ENCODE peak calls at places on chromosomes 7 and 10, in seven cellular contexts. R is anterior cingulate cortex; U is myocyte; L is HFF-Myc; S is B cell; D is AG04450; W is stimulated activated CD8-positive, alpha-beta memory T cell treated with anti-CD3 and anti-CD28 coated beads, Interleukin-4, amount 100 ng/mL, for 1 hour. O is an unnamed sample.

GRCh38 chr10:75430000-75430763 is 1.2 kb upstream of the LRMDA start:
- DNase-seq in R (no peak), U (peak; percentile 68), L (no peak), S (no peak), D (no peak), W (no peak), O (no peak)

GRCh38 chr7:1802899-1803298 is 132.8 kb downstream of the ELFN1 start:
- DNase-seq in R (no peak), U (no peak), L (no peak), S (no peak), D (no peak), W (no peak), O (no peak)

GRCh38 chr7:50782376-50783208 is at the start of gene GRB10:
- DNase-seq in R (peak; percentile 66), U (peak; percentile 53), L (no peak), S (no peak), D (no peak), W (no peak), O (peak; percentile 73)

GRCh38 chr7:116812905-116813304 is 49.5 kb upstream of the CAPZA2 start:
- DNase-seq in R (no peak), U (no peak), L (no peak), S (no peak), D (no peak), W (no peak), O (no peak)

GRCh38 chr10:35563266-35563891 is 41.8 kb upstream of the GJD4 start:
- DNase-seq in R (no peak), U (peak; percentile 75), L (peak; percentile 33), S (no peak), D (peak; percentile 44), W (no peak), O (no peak)

GRCh38 chr10:72449842-72450495 is 95.2 kb upstream of the DNAJB12 start:
- DNase-seq in R (no peak), U (no peak), L (no peak), S (no peak), D (no peak), W (no peak), O (no peak)

GRCh38 chr10:2279666-2280065 is 542.3 kb upstream of the ADARB2 start:
- DNase-seq in R (no peak), U (no peak), L (no peak), S (no peak), D (no peak), W (no peak), O (no peak)

GRCh38 chr10:34766811-34767516 is 48.1 kb downstream of the PARD3 start:
- DNase-seq in R (no peak), U (no peak), L (no peak), S (no peak), D (no peak), W (no peak), O (no peak)

GRCh38 chr10:111281516-111281915 is 204.7 kb downstream of the ADRA2A start:
- DNase-seq in R (no peak), U (peak; percentile 48), L (no peak), S (no peak), D (no peak), W (no peak), O (peak; percentile 7)

GRCh38 chr7:50206521-50207250 is 97.8 kb upstream of the IKZF1 start:
- DNase-seq in R (no peak), U (no peak), L (no peak), S (no peak), D (no peak), W (peak; percentile 52), O (no peak)

GRCh38 chr10:79268717-79269116 is 78.6 kb upstream of the PPIF start:
- DNase-seq in R (no peak), U (no peak), L (no peak), S (no peak), D (no peak), W (no peak), O (no peak)

GRCh38 chr10:132921818-132922807 is 20.3 kb downstream of the CFAP46 start:
- DNase-seq in R (no peak), U (no peak), L (no peak), S (no peak), D (no peak), W (no peak), O (no peak)

GRCh38 chr7:117133125-117133524 is 179.8 kb downstream of the ST7 start:
- DNase-seq in R (no peak), U (no peak), L (no peak), S (no peak), D (no peak), W (no peak), O (no peak)

GRCh38 chr7:23065974-23066373 is 39.6 kb upstream of the KLHL7 start:
- DNase-seq in R (no peak), U (no peak), L (no peak), S (no peak), D (no peak), W (no peak), O (no peak)

GRCh38 chr10:22023508-22023907 is 20.0 kb upstream of the DNAJC1 start:
- DNase-seq in R (no peak), U (no peak), L (no peak), S (no peak), D (no peak), W (no peak), O (no peak)

GRCh38 chr10:43905502-43906236 is 257.0 kb upstream of the ZNF32 start:
- DNase-seq in R (no peak), U (peak; percentile 67), L (no peak), S (no peak), D (no peak), W (no peak), O (no peak)

GRCh38 chr7:22631730-22632129 is 95.3 kb upstream of the IL6 start:
- DNase-seq in R (no peak), U (peak; percentile 42), L (no peak), S (no peak), D (no peak), W (no peak), O (no peak)

GRCh38 chr7:141671705-141672496 is 30.1 kb downstream of the DENND11 start:
- DNase-seq in R (no peak), U (no peak), L (no peak), S (no peak), D (no peak), W (no peak), O (no peak)

GRCh38 chr7:5237286-5237685 is 45.5 kb upstream of the SLC29A4 start:
- DNase-seq in R (peak; percentile 48), U (peak; percentile 56), L (no peak), S (no peak), D (no peak), W (no peak), O (peak; percentile 48)

GRCh38 chr7:90569368-90569767 is 26.8 kb upstream of the CDK14 start:
- DNase-seq in R (no peak), U (no peak), L (no peak), S (no peak), D (no peak), W (no peak), O (no peak)

GRCh38 chr7:70006411-70006920 is 408.2 kb downstream of the AUTS2 start:
- DNase-seq in R (no peak), U (no peak), L (no peak), S (peak; percentile 56), D (no peak), W (no peak), O (no peak)

GRCh38 chr7:44184221-44184873 is 4.9 kb downstream of the GCK start:
- DNase-seq in R (no peak), U (peak; percentile 88), L (peak; percentile 47), S (no peak), D (peak; percentile 44), W (no peak), O (no peak)

GRCh38 chr7:102106625-102107024 is 180.0 kb upstream of the SH2B2 start:
- DNase-seq in R (no peak), U (peak; percentile 7), L (no peak), S (no peak), D (no peak), W (no peak), O (no peak)

GRCh38 chr7:55086413-55087201 is 67.8 kb downstream of the EGFR start:
- DNase-seq in R (no peak), U (peak; percentile 91), L (peak; percentile 53), S (peak; percentile 70), D (peak; percentile 45), W (no peak), O (no peak)

GRCh38 chr10:60207894-60208293 is 181.8 kb downstream of the ANK3 start:
- DNase-seq in R (no peak), U (no peak), L (no peak), S (no peak), D (no peak), W (no peak), O (no peak)

GRCh38 chr7:116211913-116212596 is 1.7 kb downstream of the TES start:
- DNase-seq in R (no peak), U (no peak), L (no peak), S (no peak), D (no peak), W (no peak), O (no peak)

GRCh38 chr7:102220229-102220850 is 66.3 kb upstream of the SH2B2 start:
- DNase-seq in R (no peak), U (peak; percentile 13), L (no peak), S (no peak), D (no peak), W (no peak), O (no peak)

GRCh38 chr7:129238546-129238945 is 13.7 kb downstream of the AHCYL2 start:
- DNase-seq in R (no peak), U (peak; percentile 41), L (no peak), S (no peak), D (no peak), W (no peak), O (no peak)

GRCh38 chr7:75716992-75717626 is 21.6 kb downstream of the HIP1 start:
- DNase-seq in R (no peak), U (peak; percentile 60), L (no peak), S (no peak), D (no peak), W (no peak), O (no peak)

GRCh38 chr10:14146005-14146404 is 184.7 kb downstream of the FRMD4A start:
- DNase-seq in R (no peak), U (peak; percentile 64), L (peak; percentile 14), S (no peak), D (peak; percentile 74), W (no peak), O (no peak)

GRCh38 chr7:145224775-145225174 is 388.9 kb upstream of the TPK1 start:
- DNase-seq in R (no peak), U (no peak), L (no peak), S (no peak), D (no peak), W (no peak), O (no peak)

GRCh38 chr10:26738354-26738753 is 40.9 kb downstream of the PDSS1 start:
- DNase-seq in R (no peak), U (no peak), L (no peak), S (no peak), D (no peak), W (no peak), O (no peak)

GRCh38 chr10:48243487-48243886 is 31.0 kb downstream of the FRMPD2 start:
- DNase-seq in R (no peak), U (no peak), L (no peak), S (no peak), D (no peak), W (no peak), O (no peak)

GRCh38 chr7:24361001-24361400 is 77.0 kb downstream of the NPY start:
- DNase-seq in R (no peak), U (no peak), L (no peak), S (no peak), D (no peak), W (no peak), O (no peak)

GRCh38 chr7:46165281-46165680 is 244.2 kb upstream of the IGFBP3 start:
- DNase-seq in R (no peak), U (no peak), L (no peak), S (no peak), D (no peak), W (no peak), O (no peak)

GRCh38 chr7:920351-921070 is 34.0 kb downstream of the ADAP1 start:
- DNase-seq in R (no peak), U (no peak), L (no peak), S (no peak), D (no peak), W (no peak), O (no peak)